ENCODE peak calls at places on chromosomes 6 and 20, in seven cellular contexts. W is psoas muscle, D is left lung, U is BE2C, R is adrenal gland, A is Panc1, E is endothelial cell. S is an unnamed sample.

GRCh38 chr6:143877584-143878271 is 13.5 kb downstream of the ZC2HC1B start:
- DNase-seq in W (no peak), D (no peak), U (no peak), R (no peak), A (no peak), E (no peak), S (no peak)

GRCh38 chr6:32254761-32255211 is 30.9 kb upstream of the NOTCH4 start:
- DNase-seq in W (no peak), D (no peak), U (no peak), R (no peak), A (no peak), E (no peak), S (no peak)

GRCh38 chr6:134016558-134016814 is 35.9 kb downstream of the SLC2A12 start:
- DNase-seq in W (no peak), D (no peak), U (no peak), R (no peak), A (no peak), E (no peak), S (no peak)

GRCh38 chr6:160992323-160993314 is 1.1 kb downstream of the MAP3K4 start:
- DNase-seq in W (no peak), D (peak; percentile 48), U (peak; percentile 56), R (peak; percentile 72), A (peak; percentile 58), E (peak; percentile 49), S (no peak)

GRCh38 chr6:38459291-38459690 is 180.4 kb downstream of the BTBD9 start:
- DNase-seq in W (no peak), D (no peak), U (peak; percentile 13), R (no peak), A (no peak), E (no peak), S (no peak)

GRCh38 chr20:60136640-60137411 is 178.6 kb downstream of the CDH26 start:
- DNase-seq in W (no peak), D (no peak), U (no peak), R (peak; percentile 57), A (no peak), E (no peak), S (no peak)

GRCh38 chr20:18263723-18264122 is 24.6 kb upstream of the ZNF133 start:
- DNase-seq in W (no peak), D (no peak), U (no peak), R (no peak), A (no peak), E (no peak), S (no peak)

GRCh38 chr6:129889580-129889979 is 28.5 kb upstream of the TMEM244 start:
- DNase-seq in W (no peak), D (no peak), U (no peak), R (no peak), A (no peak), E (no peak), S (no peak)

GRCh38 chr20:63149531-63150207 is 66.3 kb downstream of the YTHDF1 start:
- DNase-seq in W (peak; percentile 43), D (no peak), U (peak; percentile 9), R (no peak), A (no peak), E (no peak), S (no peak)

GRCh38 chr6:145530454-145530853 is 204.9 kb downstream of the EPM2A start:
- DNase-seq in W (no peak), D (no peak), U (no peak), R (no peak), A (no peak), E (no peak), S (no peak)

GRCh38 chr6:11093065-11093590 is 506 bp upstream of the SMIM13 start:
- DNase-seq in W (no peak), D (no peak), U (no peak), R (peak; percentile 78), A (no peak), E (no peak), S (no peak)

GRCh38 chr20:13995086-13995665 is at the start of gene MACROD2:
- DNase-seq in W (peak; percentile 95), D (peak; percentile 92), U (peak; percentile 96), R (peak; percentile 96), A (peak; percentile 7), E (peak; percentile 99), S (peak; percentile 99)

GRCh38 chr20:63519765-63520593 is 586 bp upstream of the PPDPF start:
- DNase-seq in W (peak; percentile 78), D (peak; percentile 77), U (peak; percentile 70), R (no peak), A (no peak), E (peak; percentile 76), S (peak; percentile 70)

GRCh38 chr6:170437719-170438401 is 115.2 kb downstream of the PSMB1 start:
- DNase-seq in W (peak; percentile 64), D (no peak), U (no peak), R (no peak), A (no peak), E (no peak), S (no peak)

GRCh38 chr6:166728884-166729530 is 102.0 kb upstream of the RPS6KA2 start:
- DNase-seq in W (no peak), D (no peak), U (peak; percentile 30), R (peak; percentile 43), A (no peak), E (no peak), S (no peak)

GRCh38 chr6:53440331-53440730 is 91.6 kb upstream of the ELOVL5 start:
- DNase-seq in W (no peak), D (no peak), U (no peak), R (no peak), A (no peak), E (no peak), S (no peak)

GRCh38 chr6:76876922-76877553 is 586.3 kb downstream of the HTR1B start:
- DNase-seq in W (no peak), D (no peak), U (peak; percentile 68), R (peak; percentile 75), A (no peak), E (peak; percentile 68), S (peak; percentile 43)

GRCh38 chr20:32344835-32345506 is 13.2 kb upstream of the ASXL1 start:
- DNase-seq in W (no peak), D (no peak), U (no peak), R (no peak), A (no peak), E (no peak), S (no peak)

GRCh38 chr6:167707686-167708500 is 118.8 kb upstream of the AFDN start:
- DNase-seq in W (no peak), D (no peak), U (no peak), R (no peak), A (no peak), E (no peak), S (no peak)

GRCh38 chr20:36542019-36542488 is 735 bp downstream of the MYL9 start:
- DNase-seq in W (peak; percentile 54), D (no peak), U (peak; percentile 33), R (peak; percentile 76), A (no peak), E (peak; percentile 69), S (peak; percentile 30)
- TF ChIP-seq CTCF in W (peak; percentile 25), D (peak; percentile 50), U (peak; percentile 37), R (peak; percentile 32), A (peak; percentile 84), E (peak; percentile 53), S (peak; percentile 64)

DNA sequence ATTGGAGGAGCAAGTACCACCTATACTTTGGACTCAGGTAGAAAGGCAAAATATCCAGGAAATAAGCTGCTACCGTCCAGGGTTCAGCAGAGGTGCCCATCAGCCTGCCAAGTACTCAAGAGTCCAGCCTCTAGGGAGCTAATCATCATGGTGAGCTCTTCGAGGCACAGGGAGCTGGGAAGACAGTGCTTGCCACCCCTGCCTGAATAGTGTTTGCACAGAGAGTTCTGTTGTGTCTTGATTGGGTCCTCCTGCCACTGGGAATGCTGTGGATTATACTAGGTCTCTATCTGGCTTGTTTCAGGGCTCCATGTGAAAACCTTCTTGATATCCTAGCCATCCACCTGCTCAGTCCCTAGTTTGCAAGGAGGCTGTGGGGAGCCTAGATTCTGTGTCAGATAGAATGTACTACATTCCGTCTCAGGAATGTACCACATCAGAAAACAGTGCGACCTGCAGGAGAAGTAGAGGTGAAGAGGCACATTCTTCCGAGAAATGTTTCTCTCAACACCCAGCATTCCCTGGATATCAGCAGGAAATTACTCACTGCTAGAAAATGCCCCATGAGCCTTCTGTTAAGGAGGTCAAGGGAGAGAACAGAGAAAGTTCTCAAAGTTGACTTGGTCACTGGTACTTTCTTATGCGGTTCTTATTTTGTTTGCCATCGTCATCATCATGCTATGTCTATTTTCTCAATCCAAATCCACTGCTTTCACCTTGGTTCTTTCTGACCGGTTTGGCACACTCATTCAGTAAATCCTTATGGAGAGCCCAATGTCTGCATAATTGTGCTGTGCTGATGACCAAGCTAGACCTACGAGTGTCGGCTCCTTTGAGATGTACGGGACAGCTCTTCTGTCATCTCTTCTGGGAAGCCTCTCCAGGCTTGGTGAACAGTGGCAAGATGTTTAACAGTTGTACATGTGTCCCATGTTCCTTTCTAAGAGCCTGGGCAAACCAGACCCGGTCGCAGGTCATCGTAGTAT is 30.7 kb downstream of the PTPN1 start:
- DNase-seq in W (no peak), D (no peak), U (no peak), R (no peak), A (no peak), E (no peak), S (no peak)
- TF ChIP-seq CTCF in W (no peak), D (no peak), U (no peak), R (no peak), A (no peak), E (no peak), S (no peak)

DNA sequence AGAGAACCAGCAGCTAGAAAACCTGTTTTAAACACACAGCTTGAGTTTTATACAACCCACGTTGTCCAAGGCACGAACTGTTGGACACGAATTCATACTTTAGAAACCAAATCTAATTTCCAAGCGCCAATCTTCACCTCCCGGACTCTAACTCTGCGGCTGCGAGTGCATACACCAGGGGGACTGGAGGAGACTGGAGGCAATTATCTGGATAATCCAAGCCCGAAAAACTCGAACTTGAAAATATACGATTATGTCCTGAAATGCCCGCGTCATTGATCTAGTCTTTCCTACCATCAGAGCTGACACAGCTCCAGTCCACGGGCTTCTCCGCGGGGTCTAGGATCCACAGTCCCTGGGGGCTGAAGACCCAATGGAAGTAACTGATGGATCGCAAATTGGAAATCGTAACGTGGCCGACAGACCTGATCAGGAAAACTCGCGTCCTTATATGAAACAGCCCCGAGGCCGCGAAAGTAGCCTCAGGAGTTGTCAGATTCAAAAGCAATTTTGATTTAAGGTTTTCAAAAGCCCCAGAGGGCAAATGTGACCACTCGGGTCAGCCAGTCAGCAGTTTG is 809 bp upstream of the HEY2 start:
- DNase-seq in W (no peak), D (no peak), U (no peak), R (peak; percentile 53), A (no peak), E (peak; percentile 29), S (no peak)
- TF ChIP-seq CTCF in W (no peak), D (no peak), U (no peak), R (no peak), A (no peak), E (no peak), S (peak; percentile 9)

GRCh38 chr20:44137210-44137781 is 49.7 kb downstream of the JPH2 start:
- DNase-seq in W (peak; percentile 82), D (no peak), U (no peak), R (no peak), A (no peak), E (no peak), S (peak; percentile 12)
- TF ChIP-seq CTCF in W (no peak), D (no peak), U (no peak), R (no peak), A (no peak), E (no peak), S (no peak)